ENCODE peak calls at places on chromosome 21, in ten cellular contexts. K is SW 1271; L is ecto neural progenitor cell; O is AG09319; I is nucleus accumbens; E is activated CD4-positive, alpha-beta T cell treated with anti-CD3 and anti-CD28 coated beads for 1 hour; Z is T-helper 1 cell; V is stimulated activated CD4-positive, alpha-beta T cell treated with anti-CD3 and anti-CD28 coated beads, Interleukin-1b, Interleukin-23, amount 100 ng/mL, for 4 hours; W is heart right ventricle; S is NCI-H1092. B is an unnamed sample.

GRCh38 chr21:14916676-14917141 is 148.1 kb downstream of the NRIP1 start:
- DNase-seq in K (no peak), L (no peak), O (no peak), I (no peak), E (no peak), Z (no peak), V (no peak), W (no peak), S (no peak), B (no peak)

GRCh38 chr21:46555225-46555617 is 49.7 kb downstream of the S100B start:
- DNase-seq in K (no peak), L (no peak), O (no peak), I (no peak), E (no peak), Z (no peak), V (no peak), W (no peak), S (no peak), B (no peak)

GRCh38 chr21:37153193-37153934 is 80.3 kb downstream of the TTC3 start:
- DNase-seq in K (no peak), L (no peak), O (no peak), I (no peak), E (no peak), Z (no peak), V (no peak), W (no peak), S (no peak), B (no peak)

GRCh38 chr21:44919111-44919912 is 1.4 kb downstream of the ITGB2 start:
- DNase-seq in K (no peak), L (no peak), O (no peak), I (no peak), E (no peak), Z (no peak), V (no peak), W (no peak), S (no peak), B (peak)

GRCh38 chr21:32048353-32048752 is 175.5 kb downstream of the HUNK start:
- DNase-seq in K (no peak), L (no peak), O (no peak), I (no peak), E (no peak), Z (no peak), V (no peak), W (no peak), S (no peak), B (no peak)

GRCh38 chr21:42199488-42200463 is 19.2 kb upstream of the ABCG1 start:
- DNase-seq in K (peak), L (peak), O (peak), I (no peak), E (no peak), Z (no peak), V (no peak), W (no peak), S (no peak), B (no peak)

GRCh38 chr21:46421756-46422555 is 36.7 kb upstream of the DIP2A start:
- DNase-seq in K (no peak), L (no peak), O (no peak), I (no peak), E (no peak), Z (no peak), V (no peak), W (no peak), S (no peak), B (peak)

GRCh38 chr21:32143222-32143939 is 135.5 kb downstream of the MIS18A start:
- DNase-seq in K (no peak), L (no peak), O (peak), I (no peak), E (no peak), Z (no peak), V (no peak), W (peak), S (no peak), B (peak)

GRCh38 chr21:38839370-38839681 is 33.6 kb downstream of the ETS2 start:
- DNase-seq in K (no peak), L (no peak), O (no peak), I (no peak), E (no peak), Z (no peak), V (no peak), W (no peak), S (no peak), B (no peak)

B was measured in kidney.